ENCODE peak calls at places on chromosomes 16 and 17, in nine cellular contexts. V, N, G, M, Z, R, J, K and D are unnamed samples.

GRCh38 chr17:49603720-49604119 is 28.0 kb downstream of the NXPH3 start:
- DNase-seq in V (no peak), N (peak; percentile 26), G (no peak), M (no peak), Z (no peak), R (no peak), J (no peak), K (no peak), D (no peak)

GRCh38 chr16:29784901-29785500 is 5.5 kb upstream of the KIF22 start:
- DNase-seq in V (no peak), N (peak; percentile 69), G (no peak), M (peak; percentile 81), Z (peak; percentile 73), R (peak; percentile 97), J (peak; percentile 70), K (no peak), D (peak; percentile 76)

GRCh38 chr16:50323335-50324011 is 45.3 kb downstream of the BRD7 start:
- DNase-seq in V (no peak), N (peak; percentile 73), G (no peak), M (no peak), Z (no peak), R (no peak), J (no peak), K (peak; percentile 60), D (no peak)

GRCh38 chr16:88482630-88483391 is 29.7 kb downstream of the ZFPM1 start:
- DNase-seq in V (no peak), N (no peak), G (no peak), M (no peak), Z (no peak), R (no peak), J (peak; percentile 70), K (no peak), D (peak; percentile 45)

GRCh38 chr16:25256821-25257503 is 683 bp downstream of the ZKSCAN2 start:
- DNase-seq in V (no peak), N (peak; percentile 31), G (no peak), M (no peak), Z (peak; percentile 19), R (peak; percentile 53), J (no peak), K (no peak), D (peak; percentile 41)

GRCh38 chr16:80007216-80007615 is 406.7 kb upstream of the MAF start:
- DNase-seq in V (no peak), N (peak; percentile 36), G (no peak), M (no peak), Z (no peak), R (no peak), J (no peak), K (no peak), D (no peak)

GRCh38 chr16:18966791-18967190 is 16.9 kb upstream of the TMC7 start:
- DNase-seq in V (no peak), N (no peak), G (no peak), M (no peak), Z (no peak), R (no peak), J (no peak), K (no peak), D (no peak)

GRCh38 chr17:45895304-45895968 is 1.1 kb downstream of the MAPT start:
- DNase-seq in V (no peak), N (peak; percentile 12), G (no peak), M (peak; percentile 35), Z (peak; percentile 21), R (peak; percentile 51), J (no peak), K (no peak), D (peak; percentile 46)

GRCh38 chr17:55577687-55578086 is 66.4 kb upstream of the SMIM36 start:
- DNase-seq in V (no peak), N (peak; percentile 46), G (no peak), M (peak; percentile 39), Z (no peak), R (no peak), J (no peak), K (no peak), D (no peak)

DNA sequence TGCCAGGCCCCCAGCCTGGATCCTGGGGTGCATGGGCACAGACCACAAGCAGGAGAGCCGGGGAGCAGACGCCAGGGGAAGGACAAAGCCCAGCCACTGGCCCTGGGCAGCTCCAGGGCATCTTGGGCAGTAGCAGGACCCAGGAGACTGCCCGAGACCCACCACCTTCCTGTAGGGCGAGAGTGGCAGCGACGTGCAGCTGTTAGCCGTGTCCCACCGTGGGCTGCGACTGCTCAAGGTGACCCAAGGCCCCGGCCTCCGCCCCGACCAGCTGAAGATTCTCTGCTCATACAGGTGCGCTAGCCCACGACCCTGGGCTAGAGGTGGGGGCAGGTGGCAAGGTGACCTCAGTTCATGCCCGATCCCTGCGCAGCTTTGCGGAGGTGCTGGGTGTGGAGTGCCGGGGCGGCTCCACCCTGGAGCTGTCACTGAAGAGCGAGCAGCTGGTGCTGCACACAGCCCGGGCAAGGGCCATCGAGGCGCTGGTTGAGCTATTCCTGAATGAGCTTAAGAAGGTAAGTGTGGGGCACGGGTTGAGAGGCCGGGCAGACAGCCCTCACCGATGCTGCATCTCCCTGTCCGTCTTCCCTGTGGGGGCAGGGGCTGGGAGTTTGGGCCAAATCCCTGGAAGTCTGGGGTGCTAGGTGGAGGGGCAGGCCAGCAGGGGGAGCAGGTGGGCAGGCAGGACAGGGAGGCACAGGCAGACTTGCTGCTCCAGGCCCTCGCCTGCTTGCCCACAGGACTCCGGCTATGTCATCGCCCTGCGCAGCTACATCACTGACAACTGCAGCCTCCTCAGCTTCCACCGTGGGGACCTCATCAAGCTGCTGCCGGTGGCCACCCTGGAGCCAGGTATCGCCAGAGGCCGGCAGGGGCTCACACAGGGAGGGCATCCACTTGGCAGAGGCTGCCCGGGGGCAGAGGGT is 13.5 kb upstream of the SMIM5 start:
- DNase-seq in V (no peak), N (peak; percentile 54), G (peak; percentile 11), M (no peak), Z (peak; percentile 70), R (peak; percentile 92), J (peak; percentile 16), K (peak; percentile 13), D (peak; percentile 82)
- TF ChIP-seq CTCF in V (peak; percentile 64), N (peak; percentile 61), G (peak; percentile 63), M (peak; percentile 70), Z (peak; percentile 64), R (peak; percentile 70), J (peak; percentile 32), K (peak; percentile 75), D (peak; percentile 67)

DNA sequence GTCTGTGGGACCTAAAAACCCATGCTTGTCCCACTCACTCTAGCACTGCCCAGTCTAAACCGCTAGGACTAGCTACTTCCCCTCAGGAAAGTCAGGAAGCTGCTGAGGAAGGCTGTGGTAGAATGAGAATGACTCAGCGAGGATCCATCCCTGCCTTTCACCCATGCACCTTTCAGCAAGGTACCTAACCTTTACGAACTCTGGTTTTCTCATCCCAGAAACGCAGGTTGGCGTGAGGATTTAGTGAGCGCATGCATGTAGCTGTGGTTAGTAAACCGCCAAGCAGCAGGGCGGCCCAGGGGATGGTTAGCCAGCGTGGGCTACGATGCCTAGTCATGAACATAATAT is 26.3 kb upstream of the RFFL start:
- DNase-seq in V (no peak), N (peak; percentile 47), G (no peak), M (no peak), Z (no peak), R (peak; percentile 72), J (no peak), K (peak; percentile 6), D (no peak)
- TF ChIP-seq CTCF in V (no peak), N (no peak), G (no peak), M (no peak), Z (no peak), R (no peak), J (no peak), K (no peak), D (no peak)

GRCh38 chr16:89922477-89922883 is 662 bp upstream of the TUBB3 start:
- DNase-seq in V (no peak), N (peak; percentile 94), G (peak; percentile 72), M (no peak), Z (peak; percentile 61), R (peak; percentile 71), J (peak; percentile 75), K (peak; percentile 93), D (peak; percentile 72)

GRCh38 chr16:89919535-89920406 is 1.1 kb downstream of the MC1R start:
- DNase-seq in V (no peak), N (no peak), G (no peak), M (no peak), Z (no peak), R (no peak), J (no peak), K (no peak), D (no peak)

GRCh38 chr16:89921699-89922476 is 1.3 kb upstream of the TUBB3 start:
- DNase-seq in V (peak; percentile 80), N (peak; percentile 96), G (peak; percentile 86), M (no peak), Z (peak; percentile 60), R (peak; percentile 60), J (peak; percentile 74), K (peak; percentile 96), D (peak; percentile 74)

GRCh38 chr16:89921131-89921698 is 1.9 kb upstream of the TUBB3 start:
- DNase-seq in V (no peak), N (no peak), G (no peak), M (no peak), Z (no peak), R (peak; percentile 38), J (no peak), K (no peak), D (no peak)

GRCh38 chr16:89920723-89921122 is 2.1 kb downstream of the MC1R start:
- DNase-seq in V (no peak), N (peak; percentile 37), G (no peak), M (no peak), Z (no peak), R (no peak), J (no peak), K (peak; percentile 50), D (no peak)
- TF ChIP-seq CTCF in V (no peak), N (no peak), G (no peak), M (no peak), Z (no peak), R (no peak), J (no peak), K (no peak), D (no peak)

GRCh38 chr17:74457820-74458166 is 8.6 kb upstream of the CD300A start:
- DNase-seq in V (no peak), N (no peak), G (no peak), M (no peak), Z (no peak), R (no peak), J (no peak), K (no peak), D (no peak)
- TF ChIP-seq CTCF in V (no peak), N (no peak), G (no peak), M (no peak), Z (peak; percentile 16), R (no peak), J (peak; percentile 1), K (peak; percentile 68), D (no peak)